ENCODE peak calls at places on chromosomes 16 and 17, in eight cellular contexts. One of them, this sample, is unnamed.

GRCh38 chr17:29135464-29135863 is 44.7 kb downstream of the MYO18A start:
- DNase-seq in neural progenitor cell: no peak
- DNase-seq in Panc1: no peak
- DNase-seq in hepatocyte: no peak
- DNase-seq in vagina: no peak
- DNase-seq in A549: no peak
- DNase-seq in MM.1S: no peak
- DNase-seq in effector memory CD4-positive, alpha-beta T cell: no peak
- DNase-seq in this sample: no peak

GRCh38 chr17:79801156-79802038 is 4.5 kb upstream of the CBX8 start:
- DNase-seq in neural progenitor cell: peak
- DNase-seq in Panc1: no peak
- DNase-seq in hepatocyte: peak
- DNase-seq in vagina: no peak
- DNase-seq in A549: no peak
- DNase-seq in MM.1S: no peak
- DNase-seq in effector memory CD4-positive, alpha-beta T cell: no peak
- DNase-seq in this sample: no peak

GRCh38 chr17:80891096-80892018 is 100.3 kb upstream of the CHMP6 start:
- DNase-seq in neural progenitor cell: no peak
- DNase-seq in Panc1: peak
- DNase-seq in hepatocyte: peak
- DNase-seq in vagina: no peak
- DNase-seq in A549: peak
- DNase-seq in MM.1S: no peak
- DNase-seq in effector memory CD4-positive, alpha-beta T cell: peak
- DNase-seq in this sample: peak

GRCh38 chr16:87472142-87472778 is 20.6 kb downstream of the ZCCHC14 start:
- DNase-seq in neural progenitor cell: no peak
- DNase-seq in Panc1: no peak
- DNase-seq in hepatocyte: no peak
- DNase-seq in vagina: no peak
- DNase-seq in A549: no peak
- DNase-seq in MM.1S: no peak
- DNase-seq in effector memory CD4-positive, alpha-beta T cell: no peak
- DNase-seq in this sample: no peak

GRCh38 chr17:78933959-78934568 is 8.9 kb upstream of the TIMP2 start:
- DNase-seq in neural progenitor cell: peak
- DNase-seq in Panc1: peak
- DNase-seq in hepatocyte: peak
- DNase-seq in vagina: no peak
- DNase-seq in A549: peak
- DNase-seq in MM.1S: peak
- DNase-seq in effector memory CD4-positive, alpha-beta T cell: no peak
- DNase-seq in this sample: peak

GRCh38 chr17:73639926-73640325 is 4.3 kb downstream of the SDK2 start:
- DNase-seq in neural progenitor cell: no peak
- DNase-seq in Panc1: no peak
- DNase-seq in hepatocyte: no peak
- DNase-seq in vagina: no peak
- DNase-seq in A549: no peak
- DNase-seq in MM.1S: no peak
- DNase-seq in effector memory CD4-positive, alpha-beta T cell: no peak
- DNase-seq in this sample: peak

GRCh38 chr16:11372073-11372923 is 27.0 kb downstream of the RMI2 start:
- DNase-seq in neural progenitor cell: no peak
- DNase-seq in Panc1: no peak
- DNase-seq in hepatocyte: no peak
- DNase-seq in vagina: no peak
- DNase-seq in A549: no peak
- DNase-seq in MM.1S: no peak
- DNase-seq in effector memory CD4-positive, alpha-beta T cell: no peak
- DNase-seq in this sample: no peak

GRCh38 chr16:19284207-19284606 is 1.3 kb upstream of the CLEC19A start:
- DNase-seq in neural progenitor cell: no peak
- DNase-seq in Panc1: peak
- DNase-seq in hepatocyte: no peak
- DNase-seq in vagina: no peak
- DNase-seq in A549: peak
- DNase-seq in MM.1S: no peak
- DNase-seq in effector memory CD4-positive, alpha-beta T cell: no peak
- DNase-seq in this sample: no peak

GRCh38 chr17:16027708-16028584 is 28.3 kb downstream of the TTC19 start:
- DNase-seq in neural progenitor cell: no peak
- DNase-seq in Panc1: peak
- DNase-seq in hepatocyte: peak
- DNase-seq in vagina: no peak
- DNase-seq in A549: peak
- DNase-seq in MM.1S: no peak
- DNase-seq in effector memory CD4-positive, alpha-beta T cell: no peak
- DNase-seq in this sample: no peak

GRCh38 chr17:64920419-64921172 is 1.3 kb upstream of the LRRC37A3 start:
- DNase-seq in neural progenitor cell: no peak
- DNase-seq in Panc1: no peak
- DNase-seq in hepatocyte: peak
- DNase-seq in vagina: no peak
- DNase-seq in A549: peak
- DNase-seq in MM.1S: no peak
- DNase-seq in effector memory CD4-positive, alpha-beta T cell: no peak
- DNase-seq in this sample: no peak

GRCh38 chr17:29294580-29294900 is 592 bp upstream of the NUFIP2 start:
- DNase-seq in neural progenitor cell: peak
- DNase-seq in Panc1: no peak
- DNase-seq in hepatocyte: no peak
- DNase-seq in vagina: no peak
- DNase-seq in A549: no peak
- DNase-seq in MM.1S: no peak
- DNase-seq in effector memory CD4-positive, alpha-beta T cell: no peak
- DNase-seq in this sample: no peak

GRCh38 chr16:22360963-22361659 is 13.3 kb downstream of the CDR2 start:
- DNase-seq in neural progenitor cell: no peak
- DNase-seq in Panc1: no peak
- DNase-seq in hepatocyte: no peak
- DNase-seq in vagina: no peak
- DNase-seq in A549: no peak
- DNase-seq in MM.1S: peak
- DNase-seq in effector memory CD4-positive, alpha-beta T cell: no peak
- DNase-seq in this sample: no peak

GRCh38 chr17:82729479-82730260 is 5.7 kb upstream of the FN3K start:
- DNase-seq in neural progenitor cell: no peak
- DNase-seq in Panc1: no peak
- DNase-seq in hepatocyte: no peak
- DNase-seq in vagina: no peak
- DNase-seq in A549: no peak
- DNase-seq in MM.1S: no peak
- DNase-seq in effector memory CD4-positive, alpha-beta T cell: no peak
- DNase-seq in this sample: no peak

GRCh38 chr17:59349178-59349577 is 17.7 kb downstream of the YPEL2 start:
- DNase-seq in neural progenitor cell: no peak
- DNase-seq in Panc1: no peak
- DNase-seq in hepatocyte: no peak
- DNase-seq in vagina: no peak
- DNase-seq in A549: no peak
- DNase-seq in MM.1S: no peak
- DNase-seq in effector memory CD4-positive, alpha-beta T cell: no peak
- DNase-seq in this sample: no peak

GRCh38 chr17:44797809-44798208 is 32.3 kb downstream of the GJC1 start:
- DNase-seq in neural progenitor cell: no peak
- DNase-seq in Panc1: no peak
- DNase-seq in hepatocyte: no peak
- DNase-seq in vagina: no peak
- DNase-seq in A549: no peak
- DNase-seq in MM.1S: no peak
- DNase-seq in effector memory CD4-positive, alpha-beta T cell: no peak
- DNase-seq in this sample: no peak

GRCh38 chr16:57434003-57434402 is 13.2 kb downstream of the CIAPIN1 start:
- DNase-seq in neural progenitor cell: no peak
- DNase-seq in Panc1: no peak
- DNase-seq in hepatocyte: no peak
- DNase-seq in vagina: no peak
- DNase-seq in A549: no peak
- DNase-seq in MM.1S: no peak
- DNase-seq in effector memory CD4-positive, alpha-beta T cell: no peak
- DNase-seq in this sample: no peak

GRCh38 chr16:78516006-78516405 is 416.6 kb downstream of the WWOX start:
- DNase-seq in neural progenitor cell: no peak
- DNase-seq in Panc1: no peak
- DNase-seq in hepatocyte: no peak
- DNase-seq in vagina: no peak
- DNase-seq in A549: no peak
- DNase-seq in MM.1S: no peak
- DNase-seq in effector memory CD4-positive, alpha-beta T cell: no peak
- DNase-seq in this sample: no peak

DNA sequence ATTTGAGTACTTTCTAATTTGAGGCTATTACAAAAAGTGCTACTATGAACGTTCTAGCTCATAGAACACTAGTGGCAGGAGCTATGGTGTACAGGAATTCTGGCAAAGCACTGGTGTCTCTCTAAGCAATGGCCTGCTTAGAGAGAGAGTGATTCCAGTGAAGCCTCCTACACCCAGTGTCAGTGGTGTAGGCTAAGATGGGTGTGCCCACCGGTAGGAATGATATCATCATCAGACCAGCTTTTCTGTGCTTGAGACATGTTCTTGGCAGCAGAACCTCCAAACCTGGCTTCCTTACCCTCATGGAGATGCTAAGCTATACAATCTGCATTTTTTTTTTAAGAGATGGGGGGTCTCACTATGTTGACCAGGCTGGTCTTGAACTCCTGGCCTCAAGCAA is 370.3 kb downstream of the SOX9 start:
- DNase-seq in neural progenitor cell: no peak
- DNase-seq in Panc1: no peak
- DNase-seq in hepatocyte: no peak
- DNase-seq in vagina: no peak
- DNase-seq in A549: no peak
- DNase-seq in MM.1S: no peak
- DNase-seq in effector memory CD4-positive, alpha-beta T cell: no peak
- DNase-seq in this sample: no peak
- H3K27ac ChIP-seq in neural progenitor cell: no peak
- H3K27ac ChIP-seq in Panc1: peak
- H3K27ac ChIP-seq in hepatocyte: no peak
- H3K27ac ChIP-seq in vagina: no peak
- H3K27ac ChIP-seq in A549: no peak
- H3K27ac ChIP-seq in MM.1S: no peak
- H3K27ac ChIP-seq in effector memory CD4-positive, alpha-beta T cell: no peak
- H3K27ac ChIP-seq in this sample: no peak

DNA sequence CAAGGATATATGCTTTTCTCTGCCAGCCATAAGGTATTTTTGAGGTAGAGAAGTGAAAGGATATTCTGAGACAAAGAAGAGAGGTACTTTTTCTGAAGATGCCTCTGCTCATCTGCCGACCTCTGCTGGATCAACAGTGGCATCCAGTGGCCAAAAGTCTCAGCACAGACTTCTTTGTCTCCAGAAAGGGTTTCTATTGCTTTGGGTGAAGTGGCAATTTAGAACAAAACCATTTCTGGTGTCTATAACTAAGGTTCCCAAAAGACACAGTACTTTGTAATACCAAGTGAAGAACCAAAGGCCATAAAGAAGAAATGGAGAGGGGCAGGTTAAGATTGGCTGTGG is 155.2 kb upstream of the C17orf78 start:
- DNase-seq in neural progenitor cell: peak
- DNase-seq in Panc1: no peak
- DNase-seq in hepatocyte: peak
- DNase-seq in vagina: no peak
- DNase-seq in A549: peak
- DNase-seq in MM.1S: peak
- DNase-seq in effector memory CD4-positive, alpha-beta T cell: no peak
- DNase-seq in this sample: no peak
- H3K27ac ChIP-seq in neural progenitor cell: peak
- H3K27ac ChIP-seq in Panc1: no peak
- H3K27ac ChIP-seq in hepatocyte: no peak
- H3K27ac ChIP-seq in vagina: no peak
- H3K27ac ChIP-seq in A549: no peak
- H3K27ac ChIP-seq in MM.1S: no peak
- H3K27ac ChIP-seq in effector memory CD4-positive, alpha-beta T cell: no peak
- H3K27ac ChIP-seq in this sample: no peak

DNA sequence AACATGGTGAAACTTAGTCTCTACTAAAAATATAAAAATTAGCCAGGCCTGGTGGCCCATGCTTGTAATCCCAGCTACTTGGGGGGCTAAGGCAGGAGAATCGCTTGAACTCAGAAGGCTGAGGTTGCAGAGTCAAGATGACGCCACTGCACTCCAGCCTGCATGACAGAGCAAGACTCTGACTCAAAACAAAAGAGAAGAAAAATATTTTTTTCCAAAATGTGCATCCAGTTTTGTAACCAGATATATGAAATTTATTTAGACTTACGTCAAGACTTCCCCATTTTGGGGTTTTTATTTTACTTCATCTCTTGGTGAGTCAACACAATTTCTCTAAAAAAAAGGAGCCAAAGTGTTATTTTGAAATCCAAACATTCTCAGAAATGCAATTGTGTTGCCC is 5.5 kb upstream of the TM4SF5 start:
- DNase-seq in neural progenitor cell: no peak
- DNase-seq in Panc1: no peak
- DNase-seq in hepatocyte: no peak
- DNase-seq in vagina: no peak
- DNase-seq in A549: no peak
- DNase-seq in MM.1S: no peak
- DNase-seq in effector memory CD4-positive, alpha-beta T cell: no peak
- DNase-seq in this sample: peak
- H3K27ac ChIP-seq in neural progenitor cell: no peak
- H3K27ac ChIP-seq in Panc1: no peak
- H3K27ac ChIP-seq in hepatocyte: no peak
- H3K27ac ChIP-seq in vagina: no peak
- H3K27ac ChIP-seq in A549: no peak
- H3K27ac ChIP-seq in MM.1S: no peak
- H3K27ac ChIP-seq in effector memory CD4-positive, alpha-beta T cell: no peak
- H3K27ac ChIP-seq in this sample: no peak

DNA sequence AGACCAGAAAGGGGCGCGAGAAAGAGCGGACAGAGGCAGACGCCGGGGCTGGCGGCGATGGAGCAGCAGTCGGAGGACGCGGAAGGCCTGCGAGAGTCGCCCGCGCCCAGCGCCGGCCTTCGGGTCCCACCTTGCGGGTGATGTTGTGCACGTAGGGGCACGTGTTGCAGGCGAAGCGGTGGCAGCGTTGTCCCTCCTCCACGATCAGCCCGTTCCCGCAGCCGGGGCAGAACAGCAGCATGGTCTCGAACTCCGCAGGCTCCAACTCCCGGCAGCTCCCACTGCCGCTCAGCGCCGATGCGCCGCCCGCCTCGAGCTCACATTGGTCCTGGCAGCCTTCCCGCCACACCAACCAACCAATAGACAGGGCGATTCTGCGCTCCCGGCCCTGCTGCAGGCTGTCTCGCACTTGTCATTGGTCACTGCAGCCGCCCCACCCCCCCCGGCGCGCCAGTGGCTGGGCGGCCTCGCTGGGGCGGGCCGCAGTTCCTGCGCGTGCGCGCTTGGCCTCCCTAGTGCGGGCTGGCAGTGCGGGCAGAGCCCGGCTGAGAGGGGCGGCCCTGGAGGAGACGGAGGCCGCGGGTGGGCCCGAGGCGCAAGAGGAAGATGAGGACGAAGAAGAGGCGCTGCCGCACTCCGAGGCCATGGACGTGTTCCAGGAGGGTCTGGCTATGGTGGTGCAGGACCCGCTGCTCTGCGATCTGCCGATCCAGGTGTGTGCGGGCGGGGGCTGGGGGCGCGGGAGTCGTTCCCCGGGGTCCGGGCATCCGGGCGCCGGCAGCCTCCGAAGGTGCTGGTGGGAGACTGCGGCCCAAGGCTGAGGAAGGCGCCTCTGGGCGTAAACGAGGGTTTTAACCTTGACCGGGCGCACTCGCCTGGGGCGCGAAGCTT is at the start of the genes POLR3K and SNRNP25:
- DNase-seq in neural progenitor cell: peak
- DNase-seq in Panc1: peak
- DNase-seq in hepatocyte: peak
- DNase-seq in vagina: no peak
- DNase-seq in A549: peak
- DNase-seq in MM.1S: peak
- DNase-seq in effector memory CD4-positive, alpha-beta T cell: peak
- DNase-seq in this sample: peak
- H3K27ac ChIP-seq in neural progenitor cell: peak
- H3K27ac ChIP-seq in Panc1: peak
- H3K27ac ChIP-seq in hepatocyte: peak
- H3K27ac ChIP-seq in vagina: peak
- H3K27ac ChIP-seq in A549: peak
- H3K27ac ChIP-seq in MM.1S: peak
- H3K27ac ChIP-seq in effector memory CD4-positive, alpha-beta T cell: peak
- H3K27ac ChIP-seq in this sample: peak

This sample was measured in aorta.